ENCODE peak calls at places on chromosomes 3 and 15, in nine cellular contexts. One of them, this sample, is unnamed.

GRCh38 chr3:17730318-17730967 is 12.0 kb downstream of the TBC1D5 start:
- DNase-seq in NCI-H1105 treated with DMSO at 0.1 percent for 48 hours: peak
- DNase-seq in progenitor cell of endocrine pancreas: no peak
- DNase-seq in stimulated activated CD4-positive, alpha-beta T cell treated with anti-CD3 and anti-CD28 coated beads, Interleukin-1b, Interleukin-23, amount 100 ng/mL, for 1 hour: no peak
- DNase-seq in EL: peak
- DNase-seq in GM19239: no peak
- DNase-seq in DMS153: peak
- DNase-seq in AG04449: peak
- DNase-seq in astrocyte of the cerebellum: peak
- DNase-seq in this sample: peak

GRCh38 chr3:72969766-72970165 is 26.8 kb upstream of the PPP4R2 start:
- DNase-seq in GM19239: no peak
- DNase-seq in AG04449: no peak
- DNase-seq in DMS153: no peak
- DNase-seq in astrocyte of the cerebellum: no peak
- DNase-seq in EL: no peak
- DNase-seq in stimulated activated CD4-positive, alpha-beta T cell treated with anti-CD3 and anti-CD28 coated beads, Interleukin-1b, Interleukin-23, amount 100 ng/mL, for 1 hour: no peak
- DNase-seq in progenitor cell of endocrine pancreas: no peak
- DNase-seq in NCI-H1105 treated with DMSO at 0.1 percent for 48 hours: no peak
- DNase-seq in this sample: no peak

GRCh38 chr15:83926116-83926515 is 272.2 kb downstream of the ADAMTSL3 start:
- DNase-seq in stimulated activated CD4-positive, alpha-beta T cell treated with anti-CD3 and anti-CD28 coated beads, Interleukin-1b, Interleukin-23, amount 100 ng/mL, for 1 hour: no peak
- DNase-seq in AG04449: no peak
- DNase-seq in DMS153: no peak
- DNase-seq in NCI-H1105 treated with DMSO at 0.1 percent for 48 hours: no peak
- DNase-seq in EL: no peak
- DNase-seq in progenitor cell of endocrine pancreas: no peak
- DNase-seq in astrocyte of the cerebellum: no peak
- DNase-seq in GM19239: no peak
- DNase-seq in this sample: peak

GRCh38 chr15:51267714-51268105 is 70.7 kb downstream of the CYP19A1 start:
- DNase-seq in stimulated activated CD4-positive, alpha-beta T cell treated with anti-CD3 and anti-CD28 coated beads, Interleukin-1b, Interleukin-23, amount 100 ng/mL, for 1 hour: no peak
- DNase-seq in astrocyte of the cerebellum: no peak
- DNase-seq in NCI-H1105 treated with DMSO at 0.1 percent for 48 hours: peak
- DNase-seq in AG04449: no peak
- DNase-seq in GM19239: no peak
- DNase-seq in DMS153: no peak
- DNase-seq in progenitor cell of endocrine pancreas: no peak
- DNase-seq in EL: peak
- DNase-seq in this sample: peak

GRCh38 chr15:55740479-55740878 is 2.5 kb downstream of the PRTG start:
- DNase-seq in AG04449: no peak
- DNase-seq in progenitor cell of endocrine pancreas: no peak
- DNase-seq in NCI-H1105 treated with DMSO at 0.1 percent for 48 hours: no peak
- DNase-seq in astrocyte of the cerebellum: no peak
- DNase-seq in DMS153: no peak
- DNase-seq in EL: no peak
- DNase-seq in GM19239: no peak
- DNase-seq in stimulated activated CD4-positive, alpha-beta T cell treated with anti-CD3 and anti-CD28 coated beads, Interleukin-1b, Interleukin-23, amount 100 ng/mL, for 1 hour: no peak
- DNase-seq in this sample: no peak

GRCh38 chr3:150132101-150132749 is 161.5 kb upstream of the PFN2 start:
- DNase-seq in NCI-H1105 treated with DMSO at 0.1 percent for 48 hours: no peak
- DNase-seq in DMS153: no peak
- DNase-seq in stimulated activated CD4-positive, alpha-beta T cell treated with anti-CD3 and anti-CD28 coated beads, Interleukin-1b, Interleukin-23, amount 100 ng/mL, for 1 hour: no peak
- DNase-seq in AG04449: no peak
- DNase-seq in astrocyte of the cerebellum: no peak
- DNase-seq in progenitor cell of endocrine pancreas: no peak
- DNase-seq in GM19239: no peak
- DNase-seq in EL: peak
- DNase-seq in this sample: peak

GRCh38 chr3:194279106-194279505 is 72.0 kb downstream of the CPN2 start:
- DNase-seq in AG04449: no peak
- DNase-seq in GM19239: no peak
- DNase-seq in stimulated activated CD4-positive, alpha-beta T cell treated with anti-CD3 and anti-CD28 coated beads, Interleukin-1b, Interleukin-23, amount 100 ng/mL, for 1 hour: no peak
- DNase-seq in DMS153: no peak
- DNase-seq in EL: no peak
- DNase-seq in NCI-H1105 treated with DMSO at 0.1 percent for 48 hours: no peak
- DNase-seq in progenitor cell of endocrine pancreas: no peak
- DNase-seq in astrocyte of the cerebellum: no peak
- DNase-seq in this sample: no peak

GRCh38 chr15:66729339-66729951 is 27.4 kb downstream of the SMAD6 start:
- DNase-seq in stimulated activated CD4-positive, alpha-beta T cell treated with anti-CD3 and anti-CD28 coated beads, Interleukin-1b, Interleukin-23, amount 100 ng/mL, for 1 hour: no peak
- DNase-seq in progenitor cell of endocrine pancreas: no peak
- DNase-seq in astrocyte of the cerebellum: no peak
- DNase-seq in NCI-H1105 treated with DMSO at 0.1 percent for 48 hours: no peak
- DNase-seq in EL: peak
- DNase-seq in GM19239: no peak
- DNase-seq in AG04449: no peak
- DNase-seq in DMS153: no peak
- DNase-seq in this sample: peak

GRCh38 chr3:124774305-124774673 is 44.0 kb downstream of the UMPS start:
- DNase-seq in EL: peak
- DNase-seq in AG04449: no peak
- DNase-seq in progenitor cell of endocrine pancreas: no peak
- DNase-seq in astrocyte of the cerebellum: peak
- DNase-seq in GM19239: no peak
- DNase-seq in stimulated activated CD4-positive, alpha-beta T cell treated with anti-CD3 and anti-CD28 coated beads, Interleukin-1b, Interleukin-23, amount 100 ng/mL, for 1 hour: no peak
- DNase-seq in NCI-H1105 treated with DMSO at 0.1 percent for 48 hours: no peak
- DNase-seq in DMS153: no peak
- DNase-seq in this sample: peak

GRCh38 chr15:31440754-31441298 is 114.2 kb downstream of the KLF13 start:
- DNase-seq in stimulated activated CD4-positive, alpha-beta T cell treated with anti-CD3 and anti-CD28 coated beads, Interleukin-1b, Interleukin-23, amount 100 ng/mL, for 1 hour: no peak
- DNase-seq in EL: peak
- DNase-seq in astrocyte of the cerebellum: no peak
- DNase-seq in NCI-H1105 treated with DMSO at 0.1 percent for 48 hours: no peak
- DNase-seq in progenitor cell of endocrine pancreas: no peak
- DNase-seq in DMS153: no peak
- DNase-seq in AG04449: no peak
- DNase-seq in GM19239: no peak
- DNase-seq in this sample: no peak

GRCh38 chr3:100776736-100777135 is 67.4 kb downstream of the TFG start:
- DNase-seq in GM19239: no peak
- DNase-seq in astrocyte of the cerebellum: no peak
- DNase-seq in DMS153: no peak
- DNase-seq in EL: no peak
- DNase-seq in NCI-H1105 treated with DMSO at 0.1 percent for 48 hours: no peak
- DNase-seq in AG04449: no peak
- DNase-seq in stimulated activated CD4-positive, alpha-beta T cell treated with anti-CD3 and anti-CD28 coated beads, Interleukin-1b, Interleukin-23, amount 100 ng/mL, for 1 hour: no peak
- DNase-seq in progenitor cell of endocrine pancreas: no peak
- DNase-seq in this sample: no peak